ENCODE peak calls at places on chromosomes 11 and 22, in five cellular contexts. One of them, this sample, is unnamed.

GRCh38 chr11:74462009-74462408 is 5.3 kb downstream of the KCNE3 start:
- DNase-seq in IMR-90: no peak
- DNase-seq in BJ: no peak
- DNase-seq in fibroblast of pulmonary artery: peak
- DNase-seq in cardiac fibroblast: peak
- DNase-seq in this sample: no peak

GRCh38 chr11:44774736-44775135 is 48.0 kb downstream of the TSPAN18 start:
- DNase-seq in IMR-90: no peak
- DNase-seq in BJ: no peak
- DNase-seq in fibroblast of pulmonary artery: peak
- DNase-seq in cardiac fibroblast: no peak
- DNase-seq in this sample: no peak

GRCh38 chr11:117390743-117391142 is 63.1 kb downstream of the CEP164 start:
- DNase-seq in IMR-90: no peak
- DNase-seq in BJ: no peak
- DNase-seq in fibroblast of pulmonary artery: no peak
- DNase-seq in cardiac fibroblast: no peak
- DNase-seq in this sample: no peak

GRCh38 chr11:118640332-118641154 is 33.1 kb downstream of the PHLDB1 start:
- DNase-seq in IMR-90: no peak
- DNase-seq in BJ: no peak
- DNase-seq in fibroblast of pulmonary artery: no peak
- DNase-seq in cardiac fibroblast: no peak
- DNase-seq in this sample: no peak

GRCh38 chr11:2770556-2771301 is 70.9 kb upstream of the KCNQ1OT1 start:
- DNase-seq in IMR-90: no peak
- DNase-seq in BJ: no peak
- DNase-seq in fibroblast of pulmonary artery: no peak
- DNase-seq in cardiac fibroblast: no peak
- DNase-seq in this sample: no peak

GRCh38 chr11:133930053-133930766 is 26.6 kb downstream of the IGSF9B start:
- DNase-seq in IMR-90: no peak
- DNase-seq in BJ: no peak
- DNase-seq in fibroblast of pulmonary artery: no peak
- DNase-seq in cardiac fibroblast: no peak
- DNase-seq in this sample: no peak

GRCh38 chr22:38505595-38506117 is 455 bp downstream of the DDX17 start:
- DNase-seq in IMR-90: peak
- DNase-seq in BJ: no peak
- DNase-seq in fibroblast of pulmonary artery: peak
- DNase-seq in cardiac fibroblast: peak
- DNase-seq in this sample: no peak

GRCh38 chr22:28855355-28856094 is 27.8 kb upstream of the ZNRF3 start:
- DNase-seq in IMR-90: peak
- DNase-seq in BJ: peak
- DNase-seq in fibroblast of pulmonary artery: peak
- DNase-seq in cardiac fibroblast: peak
- DNase-seq in this sample: peak

GRCh38 chr11:79227732-79228416 is 213.0 kb downstream of the TENM4 start:
- DNase-seq in IMR-90: no peak
- DNase-seq in BJ: no peak
- DNase-seq in fibroblast of pulmonary artery: no peak
- DNase-seq in cardiac fibroblast: no peak
- DNase-seq in this sample: no peak
- TF ChIP-seq CTCF in IMR-90: peak
- TF ChIP-seq CTCF in BJ: no peak
- TF ChIP-seq CTCF in fibroblast of pulmonary artery: peak
- TF ChIP-seq CTCF in cardiac fibroblast: no peak
- TF ChIP-seq CTCF in this sample: peak

GRCh38 chr22:32746715-32747114 is 54.8 kb upstream of the TIMP3 start:
- DNase-seq in IMR-90: no peak
- DNase-seq in BJ: no peak
- DNase-seq in fibroblast of pulmonary artery: no peak
- DNase-seq in cardiac fibroblast: no peak
- DNase-seq in this sample: no peak

GRCh38 chr22:32744560-32744959 is 56.9 kb upstream of the TIMP3 start:
- DNase-seq in IMR-90: no peak
- DNase-seq in BJ: no peak
- DNase-seq in fibroblast of pulmonary artery: no peak
- DNase-seq in cardiac fibroblast: no peak
- DNase-seq in this sample: no peak

GRCh38 chr22:32745996-32746322 is 55.5 kb upstream of the TIMP3 start:
- DNase-seq in IMR-90: no peak
- DNase-seq in BJ: no peak
- DNase-seq in fibroblast of pulmonary artery: no peak
- DNase-seq in cardiac fibroblast: no peak
- DNase-seq in this sample: no peak

GRCh38 chr22:32747588-32747987 is 53.9 kb upstream of the TIMP3 start:
- DNase-seq in IMR-90: no peak
- DNase-seq in BJ: no peak
- DNase-seq in fibroblast of pulmonary artery: no peak
- DNase-seq in cardiac fibroblast: no peak
- DNase-seq in this sample: no peak

DNA sequence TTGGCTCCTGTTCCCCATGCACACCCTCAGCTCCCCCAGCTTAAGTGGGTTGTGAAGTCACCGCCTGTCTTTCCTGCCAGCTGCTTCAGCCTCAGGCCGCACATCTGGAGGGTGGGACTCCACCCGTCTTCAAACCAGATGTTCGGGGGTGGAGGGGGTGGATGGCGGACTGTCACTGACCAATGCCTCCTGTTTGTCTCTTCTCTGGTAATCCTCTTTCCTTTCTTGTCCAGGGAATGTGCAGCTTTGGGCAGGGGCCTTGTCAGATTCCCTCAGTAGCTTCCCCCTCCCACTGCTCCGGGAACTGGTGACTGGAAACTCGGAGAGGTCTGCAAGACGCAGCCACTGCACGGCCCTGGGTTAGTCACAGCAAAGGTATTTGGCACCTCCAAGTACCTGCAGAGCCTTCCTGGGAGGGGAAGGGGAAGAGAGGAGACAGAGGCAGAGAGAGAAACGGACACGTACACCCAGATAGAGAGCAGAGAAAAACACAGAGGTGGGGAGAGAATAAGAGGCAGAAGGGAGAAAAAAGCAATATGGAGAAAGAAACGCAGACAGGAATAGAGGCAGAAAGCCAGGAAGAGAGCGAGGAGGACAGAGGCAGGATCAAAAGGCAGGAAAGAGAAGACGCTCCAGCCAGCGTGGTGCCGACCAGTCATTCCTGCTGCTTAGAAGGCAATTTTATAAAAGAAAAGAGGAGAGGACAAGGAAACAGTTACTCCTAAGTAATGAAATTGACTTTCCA is 56.1 kb upstream of the TIMP3 start:
- DNase-seq in IMR-90: peak
- DNase-seq in BJ: no peak
- DNase-seq in fibroblast of pulmonary artery: peak
- DNase-seq in cardiac fibroblast: peak
- DNase-seq in this sample: peak
- H3K4me3 ChIP-seq in IMR-90: no peak
- H3K4me3 ChIP-seq in BJ: no peak
- H3K4me3 ChIP-seq in fibroblast of pulmonary artery: no peak
- H3K4me3 ChIP-seq in cardiac fibroblast: no peak
- H3K4me3 ChIP-seq in this sample: no peak

DNA sequence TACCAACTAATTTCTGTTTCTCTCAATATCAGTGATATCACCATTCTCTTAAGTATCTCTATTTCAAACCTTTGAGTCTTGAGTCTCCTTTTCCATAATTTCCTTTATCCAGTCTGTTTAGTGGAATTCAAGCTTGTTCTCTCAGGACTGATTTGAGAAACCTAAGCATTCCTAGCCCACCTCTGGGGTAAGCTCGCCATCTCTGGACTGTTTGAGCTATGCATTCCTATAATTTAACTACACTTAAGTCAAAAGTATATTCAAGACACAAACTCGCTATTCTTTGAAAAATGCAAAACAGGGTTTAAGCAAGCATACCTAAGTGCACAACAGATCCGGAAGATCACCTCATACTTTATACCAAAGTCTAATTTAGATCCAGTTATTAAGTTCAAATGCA is 2.1 kb upstream of the DLAT start:
- DNase-seq in IMR-90: no peak
- DNase-seq in BJ: no peak
- DNase-seq in fibroblast of pulmonary artery: no peak
- DNase-seq in cardiac fibroblast: no peak
- DNase-seq in this sample: no peak
- TF ChIP-seq CTCF in IMR-90: no peak
- TF ChIP-seq CTCF in BJ: no peak
- TF ChIP-seq CTCF in fibroblast of pulmonary artery: no peak
- TF ChIP-seq CTCF in cardiac fibroblast: no peak
- TF ChIP-seq CTCF in this sample: no peak

DNA sequence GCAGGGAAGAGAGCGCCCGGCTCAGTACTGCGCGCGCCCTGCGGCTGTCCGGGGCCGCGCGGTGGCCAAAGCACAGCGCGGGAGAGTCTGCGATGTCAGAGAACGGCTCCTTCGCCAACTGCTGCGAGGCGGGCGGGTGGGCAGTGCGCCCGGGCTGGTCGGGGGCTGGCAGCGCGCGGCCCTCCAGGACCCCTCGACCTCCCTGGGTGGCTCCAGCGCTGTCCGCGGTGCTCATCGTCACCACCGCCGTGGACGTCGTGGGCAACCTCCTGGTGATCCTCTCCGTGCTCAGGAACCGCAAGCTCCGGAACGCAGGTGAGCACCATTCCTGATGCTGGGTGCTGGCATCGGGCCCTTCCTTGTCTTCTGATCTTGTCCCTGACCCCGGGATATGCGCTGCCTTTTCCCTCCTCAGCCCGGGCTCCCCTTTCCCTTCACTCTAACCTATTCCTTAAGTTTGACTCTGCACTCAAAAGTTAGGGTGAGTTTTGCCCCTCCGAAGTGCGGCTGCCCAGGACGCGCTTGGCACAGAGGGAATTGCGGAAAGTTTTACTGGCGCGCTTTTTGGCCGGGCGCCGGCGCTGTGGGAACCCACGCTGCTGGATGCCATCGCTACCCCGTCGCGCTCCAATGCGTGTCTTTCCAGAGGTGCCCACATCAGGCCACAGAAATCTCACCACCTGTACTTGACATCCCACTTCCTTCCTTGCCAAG is at the start of gene MTNR1B:
- DNase-seq in IMR-90: no peak
- DNase-seq in BJ: no peak
- DNase-seq in fibroblast of pulmonary artery: no peak
- DNase-seq in cardiac fibroblast: no peak
- DNase-seq in this sample: no peak
- H3K4me3 ChIP-seq in IMR-90: no peak
- H3K4me3 ChIP-seq in BJ: no peak
- H3K4me3 ChIP-seq in fibroblast of pulmonary artery: no peak
- H3K4me3 ChIP-seq in cardiac fibroblast: no peak
- H3K4me3 ChIP-seq in this sample: no peak

GRCh38 chr11:94297967-94298576 is 6.3 kb upstream of the IZUMO1R start:
- DNase-seq in IMR-90: no peak
- DNase-seq in BJ: no peak
- DNase-seq in fibroblast of pulmonary artery: no peak
- DNase-seq in cardiac fibroblast: no peak
- DNase-seq in this sample: no peak
- TF ChIP-seq CTCF in IMR-90: no peak
- TF ChIP-seq CTCF in BJ: peak
- TF ChIP-seq CTCF in fibroblast of pulmonary artery: no peak
- TF ChIP-seq CTCF in cardiac fibroblast: no peak
- TF ChIP-seq CTCF in this sample: peak

GRCh38 chr11:114161486-114162250 is 102.2 kb downstream of the ZBTB16 start:
- DNase-seq in IMR-90: no peak
- DNase-seq in BJ: no peak
- DNase-seq in fibroblast of pulmonary artery: no peak
- DNase-seq in cardiac fibroblast: no peak
- DNase-seq in this sample: no peak
- H3K4me3 ChIP-seq in IMR-90: no peak
- H3K4me3 ChIP-seq in BJ: no peak
- H3K4me3 ChIP-seq in fibroblast of pulmonary artery: no peak
- H3K4me3 ChIP-seq in cardiac fibroblast: no peak
- H3K4me3 ChIP-seq in this sample: no peak

GRCh38 chr11:65551572-65552398 is 6.4 kb downstream of the LTBP3 start:
- DNase-seq in IMR-90: peak
- DNase-seq in BJ: no peak
- DNase-seq in fibroblast of pulmonary artery: peak
- DNase-seq in cardiac fibroblast: no peak
- DNase-seq in this sample: no peak
- TF ChIP-seq CTCF in IMR-90: peak
- TF ChIP-seq CTCF in BJ: peak
- TF ChIP-seq CTCF in fibroblast of pulmonary artery: peak
- TF ChIP-seq CTCF in cardiac fibroblast: peak
- TF ChIP-seq CTCF in this sample: peak

DNA sequence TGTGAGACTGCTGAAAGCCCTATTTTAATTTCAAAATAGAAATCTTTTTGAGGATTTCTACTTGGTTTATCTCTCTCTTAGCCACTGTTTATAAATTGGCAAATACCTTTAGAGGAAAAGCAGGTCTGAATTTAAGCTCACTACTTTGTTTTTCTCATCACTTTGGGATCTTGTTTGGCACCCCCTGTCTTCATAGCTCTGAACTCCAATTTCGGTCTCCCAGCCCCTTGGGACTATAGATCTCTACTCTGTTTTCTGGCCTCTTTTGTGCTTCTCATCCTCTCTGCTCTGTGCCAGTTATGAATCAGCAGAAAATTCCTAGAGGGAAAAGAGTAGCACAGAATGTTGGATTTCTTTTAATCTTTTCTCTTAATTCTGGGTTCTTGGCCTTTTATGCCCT is 118.3 kb downstream of the CYP2R1 start:
- DNase-seq in IMR-90: peak
- DNase-seq in BJ: no peak
- DNase-seq in fibroblast of pulmonary artery: peak
- DNase-seq in cardiac fibroblast: peak
- DNase-seq in this sample: no peak
- H3K4me3 ChIP-seq in IMR-90: no peak
- H3K4me3 ChIP-seq in BJ: no peak
- H3K4me3 ChIP-seq in fibroblast of pulmonary artery: no peak
- H3K4me3 ChIP-seq in cardiac fibroblast: no peak
- H3K4me3 ChIP-seq in this sample: no peak

GRCh38 chr11:130427581-130428211 is 713 bp downstream of the ADAMTS8 start:
- DNase-seq in IMR-90: no peak
- DNase-seq in BJ: no peak
- DNase-seq in fibroblast of pulmonary artery: no peak
- DNase-seq in cardiac fibroblast: no peak
- DNase-seq in this sample: no peak
- TF ChIP-seq CTCF in IMR-90: peak
- TF ChIP-seq CTCF in BJ: peak
- TF ChIP-seq CTCF in fibroblast of pulmonary artery: no peak
- TF ChIP-seq CTCF in cardiac fibroblast: peak
- TF ChIP-seq CTCF in this sample: peak

This sample was measured in AG09309.